ENCODE peak calls at places on chromosomes 16 and 17, in ten cellular contexts. One of them, this sample, is unnamed.

GRCh38 chr17:7676533-7676932 is 10.8 kb downstream of the TP53 start:
- DNase-seq in kidney: no peak
- DNase-seq in cardiac muscle cell: no peak
- DNase-seq in IMR-90: no peak
- DNase-seq in mesothelial cell of epicardium: no peak
- DNase-seq in HFF-Myc: no peak
- DNase-seq in fibroblast of lung: no peak
- DNase-seq in adrenal gland: no peak
- DNase-seq in GM20000: no peak
- DNase-seq in GM23338: peak
- DNase-seq in this sample: no peak

GRCh38 chr17:56317351-56318208 is 164.3 kb downstream of the ANKFN1 start:
- DNase-seq in kidney: no peak
- DNase-seq in cardiac muscle cell: no peak
- DNase-seq in IMR-90: no peak
- DNase-seq in mesothelial cell of epicardium: no peak
- DNase-seq in HFF-Myc: no peak
- DNase-seq in fibroblast of lung: peak
- DNase-seq in adrenal gland: no peak
- DNase-seq in GM20000: no peak
- DNase-seq in GM23338: no peak
- DNase-seq in this sample: no peak

GRCh38 chr17:64707077-64707591 is 45.0 kb upstream of the SMURF2 start:
- DNase-seq in kidney: peak
- DNase-seq in cardiac muscle cell: peak
- DNase-seq in IMR-90: peak
- DNase-seq in mesothelial cell of epicardium: peak
- DNase-seq in HFF-Myc: peak
- DNase-seq in fibroblast of lung: peak
- DNase-seq in adrenal gland: peak
- DNase-seq in GM20000: no peak
- DNase-seq in GM23338: peak
- DNase-seq in this sample: peak

GRCh38 chr16:27817038-27817437 is 246.5 kb downstream of the GSG1L start:
- DNase-seq in kidney: no peak
- DNase-seq in cardiac muscle cell: no peak
- DNase-seq in IMR-90: no peak
- DNase-seq in mesothelial cell of epicardium: no peak
- DNase-seq in HFF-Myc: no peak
- DNase-seq in fibroblast of lung: no peak
- DNase-seq in adrenal gland: no peak
- DNase-seq in GM20000: no peak
- DNase-seq in GM23338: no peak
- DNase-seq in this sample: peak

GRCh38 chr17:39376434-39376833 is 25.0 kb downstream of the FBXL20 start:
- DNase-seq in kidney: no peak
- DNase-seq in cardiac muscle cell: no peak
- DNase-seq in IMR-90: no peak
- DNase-seq in mesothelial cell of epicardium: no peak
- DNase-seq in HFF-Myc: no peak
- DNase-seq in fibroblast of lung: no peak
- DNase-seq in adrenal gland: no peak
- DNase-seq in GM20000: no peak
- DNase-seq in GM23338: no peak
- DNase-seq in this sample: no peak

GRCh38 chr16:65445313-65446260 is 323.7 kb upstream of the CDH11 start:
- DNase-seq in kidney: no peak
- DNase-seq in cardiac muscle cell: no peak
- DNase-seq in IMR-90: no peak
- DNase-seq in mesothelial cell of epicardium: no peak
- DNase-seq in HFF-Myc: no peak
- DNase-seq in fibroblast of lung: peak
- DNase-seq in adrenal gland: no peak
- DNase-seq in GM20000: no peak
- DNase-seq in GM23338: no peak
- DNase-seq in this sample: no peak

GRCh38 chr16:73321942-73322341 is 274.0 kb upstream of the ZFHX3 start:
- DNase-seq in kidney: no peak
- DNase-seq in cardiac muscle cell: peak
- DNase-seq in IMR-90: no peak
- DNase-seq in mesothelial cell of epicardium: no peak
- DNase-seq in HFF-Myc: no peak
- DNase-seq in fibroblast of lung: no peak
- DNase-seq in adrenal gland: no peak
- DNase-seq in GM20000: no peak
- DNase-seq in GM23338: no peak
- DNase-seq in this sample: no peak

GRCh38 chr17:80980397-80981061 is 11.1 kb upstream of the CHMP6 start:
- DNase-seq in kidney: no peak
- DNase-seq in cardiac muscle cell: no peak
- DNase-seq in IMR-90: peak
- DNase-seq in mesothelial cell of epicardium: no peak
- DNase-seq in HFF-Myc: no peak
- DNase-seq in fibroblast of lung: peak
- DNase-seq in adrenal gland: no peak
- DNase-seq in GM20000: no peak
- DNase-seq in GM23338: no peak
- DNase-seq in this sample: no peak

GRCh38 chr17:1112875-1113274 is 66.9 kb downstream of the ABR start:
- DNase-seq in kidney: no peak
- DNase-seq in cardiac muscle cell: no peak
- DNase-seq in IMR-90: no peak
- DNase-seq in mesothelial cell of epicardium: no peak
- DNase-seq in HFF-Myc: no peak
- DNase-seq in fibroblast of lung: no peak
- DNase-seq in adrenal gland: no peak
- DNase-seq in GM20000: no peak
- DNase-seq in GM23338: peak
- DNase-seq in this sample: no peak

GRCh38 chr16:88456356-88457292 is 3.5 kb downstream of the ZFPM1 start:
- DNase-seq in kidney: no peak
- DNase-seq in cardiac muscle cell: no peak
- DNase-seq in IMR-90: no peak
- DNase-seq in mesothelial cell of epicardium: no peak
- DNase-seq in HFF-Myc: no peak
- DNase-seq in fibroblast of lung: no peak
- DNase-seq in adrenal gland: no peak
- DNase-seq in GM20000: no peak
- DNase-seq in GM23338: no peak
- DNase-seq in this sample: no peak

DNA sequence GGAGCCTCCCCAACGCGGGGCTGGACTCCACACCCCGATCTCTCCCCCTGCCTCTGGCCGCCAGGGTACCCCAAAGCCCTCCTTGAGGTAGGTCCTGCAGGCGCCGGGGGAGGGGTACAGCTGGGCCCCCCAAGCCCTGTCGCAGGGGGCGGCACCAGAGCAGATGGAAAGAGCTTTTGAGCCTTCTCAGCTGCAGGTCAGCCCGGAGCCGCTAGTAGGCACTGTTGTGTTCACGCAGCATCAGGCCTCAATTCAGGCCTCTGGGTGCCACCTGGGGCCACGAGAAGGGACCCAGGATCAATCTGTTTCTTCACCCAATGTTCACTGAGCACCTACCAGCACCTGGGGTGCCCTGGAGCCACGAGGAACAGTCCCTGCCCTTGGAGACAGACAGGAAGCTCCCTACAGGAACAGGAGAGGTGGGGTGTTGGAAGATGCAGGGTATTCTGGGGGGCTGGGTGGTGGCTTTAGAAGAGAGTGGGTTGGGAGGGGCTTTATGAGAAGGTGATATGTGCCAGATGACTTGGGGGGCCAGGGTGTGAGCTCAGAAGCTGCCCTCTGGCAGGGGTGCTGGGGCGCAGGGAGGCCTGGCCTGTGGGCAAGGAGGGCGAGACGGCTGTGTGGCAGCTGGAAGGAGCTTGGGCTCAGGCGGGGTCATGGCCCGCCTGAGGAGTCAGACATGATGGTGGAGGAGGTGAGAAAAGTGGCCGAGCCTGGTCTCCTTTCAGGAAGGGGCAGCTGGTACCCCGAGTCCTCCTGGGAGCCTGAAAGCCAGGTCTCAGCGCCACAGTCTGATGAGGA is 122.0 kb upstream of the GSE1 start:
- DNase-seq in kidney: no peak
- DNase-seq in cardiac muscle cell: no peak
- DNase-seq in IMR-90: no peak
- DNase-seq in mesothelial cell of epicardium: no peak
- DNase-seq in HFF-Myc: no peak
- DNase-seq in fibroblast of lung: no peak
- DNase-seq in adrenal gland: no peak
- DNase-seq in GM20000: peak
- DNase-seq in GM23338: peak
- DNase-seq in this sample: no peak
- TF ChIP-seq CTCF in kidney: no peak
- TF ChIP-seq CTCF in cardiac muscle cell: peak
- TF ChIP-seq CTCF in IMR-90: peak
- TF ChIP-seq CTCF in mesothelial cell of epicardium: peak
- TF ChIP-seq CTCF in HFF-Myc: peak
- TF ChIP-seq CTCF in fibroblast of lung: peak
- TF ChIP-seq CTCF in adrenal gland: peak
- TF ChIP-seq CTCF in GM20000: peak
- TF ChIP-seq CTCF in GM23338: peak
- TF ChIP-seq CTCF in this sample: peak

DNA sequence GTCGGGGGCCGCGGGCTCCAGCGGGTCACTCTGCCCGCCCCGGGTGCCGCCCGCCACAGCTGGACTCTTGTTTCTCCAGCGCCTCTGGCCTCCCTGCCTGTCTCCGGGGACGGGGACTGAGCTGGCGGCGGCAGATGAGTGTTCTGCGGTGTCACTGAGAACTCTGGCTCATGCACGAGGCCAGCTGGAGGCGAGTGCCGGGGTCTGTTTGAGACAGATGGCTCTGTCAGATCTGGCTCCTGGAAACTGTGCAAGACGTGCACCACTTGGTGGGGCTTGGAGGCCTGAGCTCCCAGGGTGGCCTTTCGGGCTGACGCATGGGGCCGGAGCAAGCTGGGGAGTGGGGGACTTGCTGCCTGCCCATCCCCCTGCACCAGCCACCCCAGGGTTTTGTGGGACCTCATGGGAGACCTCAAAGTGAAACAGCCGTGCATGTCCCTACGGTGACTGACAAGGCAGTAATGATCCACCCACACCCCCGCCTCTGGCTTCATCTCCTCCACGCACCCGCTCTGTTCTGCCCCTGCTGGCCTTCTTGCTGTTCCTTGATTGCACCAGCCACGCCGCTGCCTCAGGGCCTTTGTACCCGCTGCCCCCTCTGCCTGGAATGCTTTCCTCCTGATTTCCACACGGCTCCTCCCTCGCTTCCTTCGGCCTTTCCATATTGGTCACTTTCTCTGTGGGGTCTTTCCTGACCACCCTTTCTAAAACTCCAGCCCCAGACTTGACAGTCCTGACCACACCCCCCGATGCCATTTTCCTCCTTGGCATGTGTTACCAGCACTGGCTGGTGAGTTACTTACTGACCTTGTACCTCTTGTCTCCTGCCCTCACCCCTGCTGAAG is 174.9 kb upstream of the CIBAR2 start:
- DNase-seq in kidney: peak
- DNase-seq in cardiac muscle cell: no peak
- DNase-seq in IMR-90: peak
- DNase-seq in mesothelial cell of epicardium: no peak
- DNase-seq in HFF-Myc: no peak
- DNase-seq in fibroblast of lung: peak
- DNase-seq in adrenal gland: peak
- DNase-seq in GM20000: no peak
- DNase-seq in GM23338: no peak
- DNase-seq in this sample: no peak
- TF ChIP-seq CTCF in kidney: no peak
- TF ChIP-seq CTCF in cardiac muscle cell: no peak
- TF ChIP-seq CTCF in IMR-90: no peak
- TF ChIP-seq CTCF in mesothelial cell of epicardium: no peak
- TF ChIP-seq CTCF in HFF-Myc: peak
- TF ChIP-seq CTCF in fibroblast of lung: peak
- TF ChIP-seq CTCF in adrenal gland: no peak
- TF ChIP-seq CTCF in GM20000: no peak
- TF ChIP-seq CTCF in GM23338: no peak
- TF ChIP-seq CTCF in this sample: peak

DNA sequence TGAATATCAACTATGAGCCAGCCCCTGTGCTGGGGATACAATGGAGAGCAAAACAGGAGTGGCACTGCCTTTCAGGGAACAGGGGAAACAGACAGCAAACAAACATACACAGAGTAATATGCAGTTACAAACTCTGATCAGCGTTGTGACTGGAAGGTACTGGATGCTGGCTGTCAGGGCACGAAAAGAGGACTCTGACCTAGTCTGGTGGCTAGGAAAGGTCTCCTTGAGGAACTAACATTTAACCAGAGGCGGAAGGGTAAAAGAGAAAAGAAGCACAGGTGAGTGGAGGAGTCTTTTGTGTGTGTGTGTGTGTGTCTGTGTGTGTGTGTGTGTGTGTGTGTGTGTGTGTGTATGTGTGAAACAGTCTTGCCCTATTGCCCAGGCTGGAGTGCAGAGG is 12.4 kb upstream of the B4GALNT2 start:
- DNase-seq in kidney: no peak
- DNase-seq in cardiac muscle cell: no peak
- DNase-seq in IMR-90: no peak
- DNase-seq in mesothelial cell of epicardium: no peak
- DNase-seq in HFF-Myc: no peak
- DNase-seq in fibroblast of lung: no peak
- DNase-seq in adrenal gland: no peak
- DNase-seq in GM20000: no peak
- DNase-seq in GM23338: no peak
- DNase-seq in this sample: no peak
- TF ChIP-seq CTCF in kidney: no peak
- TF ChIP-seq CTCF in cardiac muscle cell: no peak
- TF ChIP-seq CTCF in IMR-90: no peak
- TF ChIP-seq CTCF in mesothelial cell of epicardium: no peak
- TF ChIP-seq CTCF in HFF-Myc: no peak
- TF ChIP-seq CTCF in fibroblast of lung: no peak
- TF ChIP-seq CTCF in adrenal gland: no peak
- TF ChIP-seq CTCF in GM20000: no peak
- TF ChIP-seq CTCF in GM23338: no peak
- TF ChIP-seq CTCF in this sample: no peak

DNA sequence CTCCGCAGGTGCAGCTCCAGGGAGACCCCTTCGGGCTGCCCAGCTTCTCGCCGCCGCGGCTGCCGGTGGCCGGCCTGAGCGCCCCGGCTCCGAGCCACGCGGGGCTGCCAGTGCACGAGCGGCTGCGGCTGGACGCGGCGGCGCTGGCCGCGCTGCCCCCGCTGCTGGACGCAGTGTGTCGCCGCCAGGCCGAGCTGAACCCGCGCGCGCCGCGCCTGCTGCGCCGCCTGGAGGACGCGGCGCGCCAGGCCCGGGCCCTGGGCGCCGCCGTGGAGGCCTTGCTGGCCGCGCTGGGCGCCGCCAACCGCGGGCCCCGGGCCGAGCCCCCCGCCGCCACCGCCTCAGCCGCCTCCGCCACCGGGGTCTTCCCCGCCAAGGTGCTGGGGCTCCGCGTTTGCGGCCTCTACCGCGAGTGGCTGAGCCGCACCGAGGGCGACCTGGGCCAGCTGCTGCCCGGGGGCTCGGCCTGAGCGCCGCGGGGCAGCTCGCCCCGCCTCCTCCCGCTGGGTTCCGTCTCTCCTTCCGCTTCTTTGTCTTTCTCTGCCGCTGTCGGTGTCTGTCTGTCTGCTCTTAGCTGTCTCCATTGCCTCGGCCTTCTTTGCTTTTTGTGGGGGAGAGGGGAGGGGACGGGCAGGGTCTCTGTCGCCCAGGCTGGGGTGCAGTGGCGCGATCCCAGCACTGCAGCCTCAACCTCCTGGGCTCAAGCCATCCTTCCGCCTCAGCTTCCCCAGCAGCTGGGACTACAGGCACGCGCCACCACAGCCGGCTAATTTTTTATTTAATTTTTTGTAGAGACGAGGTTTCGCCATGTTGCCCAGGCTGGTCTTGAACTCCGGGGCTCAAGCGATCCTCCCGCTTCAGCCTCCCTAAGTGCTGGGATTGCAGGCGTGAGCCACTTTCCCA is 5.9 kb downstream of the CTF1 start:
- DNase-seq in kidney: peak
- DNase-seq in cardiac muscle cell: peak
- DNase-seq in IMR-90: peak
- DNase-seq in mesothelial cell of epicardium: peak
- DNase-seq in HFF-Myc: no peak
- DNase-seq in fibroblast of lung: peak
- DNase-seq in adrenal gland: peak
- DNase-seq in GM20000: peak
- DNase-seq in GM23338: peak
- DNase-seq in this sample: no peak
- TF ChIP-seq CTCF in kidney: peak
- TF ChIP-seq CTCF in cardiac muscle cell: no peak
- TF ChIP-seq CTCF in IMR-90: peak
- TF ChIP-seq CTCF in mesothelial cell of epicardium: no peak
- TF ChIP-seq CTCF in HFF-Myc: no peak
- TF ChIP-seq CTCF in fibroblast of lung: no peak
- TF ChIP-seq CTCF in adrenal gland: peak
- TF ChIP-seq CTCF in GM20000: peak
- TF ChIP-seq CTCF in GM23338: no peak
- TF ChIP-seq CTCF in this sample: peak

This sample was measured in chondrocyte.